ENCODE peak calls at places on chromosomes 12 and 14, in five cellular contexts. F is RWPE1, D is ELF-1, Z is adrenal gland, W is NCI-H748 treated with DMSO at 0.1 percent for 48 hours. M is an unnamed sample.

GRCh38 chr12:122023339-122024131 is 1.9 kb downstream of the BCL7A start:
- DNase-seq in F (peak; percentile 57), D (peak; percentile 71), Z (peak; percentile 80), W (no peak), M (peak; percentile 83)

GRCh38 chr14:91606851-91607250 is 96.7 kb upstream of the PPP4R3A start:
- DNase-seq in F (peak; percentile 19), D (no peak), Z (no peak), W (no peak), M (no peak)

GRCh38 chr14:47511829-47512228 is 163.6 kb downstream of the MDGA2 start:
- DNase-seq in F (no peak), D (no peak), Z (no peak), W (no peak), M (no peak)

GRCh38 chr12:67957383-67957782 is 31.9 kb upstream of the IFNG-AS1 start:
- DNase-seq in F (no peak), D (no peak), Z (no peak), W (peak; percentile 75), M (no peak)

GRCh38 chr14:98069712-98070133 is 1202.3 kb downstream of the BCL11B start:
- DNase-seq in F (peak; percentile 87), D (peak; percentile 64), Z (no peak), W (no peak), M (no peak)

GRCh38 chr14:23284654-23285529 is 1.0 kb downstream of the HOMEZ start:
- DNase-seq in F (peak; percentile 34), D (no peak), Z (no peak), W (no peak), M (no peak)

GRCh38 chr12:99619389-99620158 is 28.0 kb upstream of the GARIN6 start:
- DNase-seq in F (no peak), D (peak; percentile 68), Z (peak; percentile 31), W (no peak), M (peak; percentile 7)

GRCh38 chr12:15580431-15580830 is 208.8 kb downstream of the EPS8 start:
- DNase-seq in F (no peak), D (no peak), Z (no peak), W (peak; percentile 20), M (no peak)

GRCh38 chr12:54008260-54008552 is 579 bp upstream of the HOXC8 start:
- DNase-seq in F (no peak), D (no peak), Z (no peak), W (no peak), M (no peak)

GRCh38 chr14:99586054-99586760 is 17.8 kb downstream of the CCDC85C start:
- DNase-seq in F (no peak), D (no peak), Z (no peak), W (no peak), M (no peak)

M was measured in SHP77.